ENCODE peak calls at places on chromosomes 11 and 22, in five cellular contexts. One of them, this sample, is unnamed.

GRCh38 chr11:17386331-17387084 is 2.0 kb downstream of the KCNJ11 start:
- DNase-seq in hypothalamus: peak
- DNase-seq in SW 1271: peak
- DNase-seq in left colon: peak
- DNase-seq in activated naive CD4-positive, alpha-beta T cell: no peak
- DNase-seq in this sample: peak

GRCh38 chr22:17368727-17369552 is at the start of gene CECR2:
- DNase-seq in hypothalamus: peak
- DNase-seq in SW 1271: peak
- DNase-seq in left colon: peak
- DNase-seq in activated naive CD4-positive, alpha-beta T cell: no peak
- DNase-seq in this sample: peak

GRCh38 chr22:50182176-50183081 is 3.3 kb upstream of the TRABD start:
- DNase-seq in hypothalamus: no peak
- DNase-seq in SW 1271: no peak
- DNase-seq in left colon: peak
- DNase-seq in activated naive CD4-positive, alpha-beta T cell: no peak
- DNase-seq in this sample: no peak

GRCh38 chr11:123924027-123924426 is 15.4 kb upstream of the OR4D5 start:
- DNase-seq in hypothalamus: no peak
- DNase-seq in SW 1271: no peak
- DNase-seq in left colon: no peak
- DNase-seq in activated naive CD4-positive, alpha-beta T cell: no peak
- DNase-seq in this sample: no peak

GRCh38 chr11:100810146-100810545 is 123.1 kb downstream of the ARHGAP42 start:
- DNase-seq in hypothalamus: no peak
- DNase-seq in SW 1271: no peak
- DNase-seq in left colon: no peak
- DNase-seq in activated naive CD4-positive, alpha-beta T cell: no peak
- DNase-seq in this sample: no peak

GRCh38 chr11:114219559-114220349 is 76.4 kb upstream of the NNMT start:
- DNase-seq in hypothalamus: no peak
- DNase-seq in SW 1271: no peak
- DNase-seq in left colon: no peak
- DNase-seq in activated naive CD4-positive, alpha-beta T cell: no peak
- DNase-seq in this sample: no peak

GRCh38 chr22:25791556-25791955 is 49.6 kb downstream of the MYO18B start:
- DNase-seq in hypothalamus: no peak
- DNase-seq in SW 1271: no peak
- DNase-seq in left colon: no peak
- DNase-seq in activated naive CD4-positive, alpha-beta T cell: no peak
- DNase-seq in this sample: no peak

GRCh38 chr22:38767313-38767712 is 11.5 kb upstream of the SUN2 start:
- DNase-seq in hypothalamus: no peak
- DNase-seq in SW 1271: no peak
- DNase-seq in left colon: no peak
- DNase-seq in activated naive CD4-positive, alpha-beta T cell: no peak
- DNase-seq in this sample: no peak

GRCh38 chr11:26950260-26950719 is 43.6 kb upstream of the FIBIN start:
- DNase-seq in hypothalamus: no peak
- DNase-seq in SW 1271: no peak
- DNase-seq in left colon: peak
- DNase-seq in activated naive CD4-positive, alpha-beta T cell: no peak
- DNase-seq in this sample: no peak

GRCh38 chr22:50318698-50319411 is 8.0 kb downstream of the DENND6B start:
- DNase-seq in hypothalamus: no peak
- DNase-seq in SW 1271: no peak
- DNase-seq in left colon: no peak
- DNase-seq in activated naive CD4-positive, alpha-beta T cell: no peak
- DNase-seq in this sample: no peak

GRCh38 chr22:24588756-24589481 is 4.0 kb downstream of the LRRC75B start:
- DNase-seq in hypothalamus: no peak
- DNase-seq in SW 1271: no peak
- DNase-seq in left colon: no peak
- DNase-seq in activated naive CD4-positive, alpha-beta T cell: no peak
- DNase-seq in this sample: no peak

GRCh38 chr22:24683671-24684070 is 80.7 kb downstream of the GGT1 start:
- DNase-seq in hypothalamus: no peak
- DNase-seq in SW 1271: no peak
- DNase-seq in left colon: no peak
- DNase-seq in activated naive CD4-positive, alpha-beta T cell: no peak
- DNase-seq in this sample: no peak

GRCh38 chr11:125570952-125571351 is 1.7 kb downstream of the EI24 start:
- DNase-seq in hypothalamus: no peak
- DNase-seq in SW 1271: no peak
- DNase-seq in left colon: no peak
- DNase-seq in activated naive CD4-positive, alpha-beta T cell: no peak
- DNase-seq in this sample: no peak